ENCODE peak calls at places on chromosomes 6 and 20, in five cellular contexts. B is stimulated activated CD4-positive, alpha-beta T cell treated with anti-CD3 and anti-CD28 coated beads, Interleukin-2, amount 100 ng/mL, for 48 hours; R is EH; P is naive thymus-derived CD8-positive, alpha-beta T cell; U is GM12865. F is an unnamed sample.

GRCh38 chr6:45611502-45611901 is 233.8 kb upstream of the SUPT3H start:
- DNase-seq in B (no peak), R (no peak), P (no peak), U (no peak), F (no peak)

GRCh38 chr6:22774129-22774528 is 204.8 kb downstream of the HDGFL1 start:
- DNase-seq in P (no peak), B (no peak), R (no peak), U (no peak), F (no peak)

GRCh38 chr6:147159536-147160374 is 44.5 kb upstream of the STXBP5 start:
- DNase-seq in R (no peak), B (no peak), P (no peak), U (no peak), F (peak; percentile 44)

GRCh38 chr6:167564416-167565250 is 239.7 kb downstream of the TTLL2 start:
- DNase-seq in R (no peak), U (no peak), B (no peak), P (no peak), F (no peak)

GRCh38 chr6:34602318-34603111 is 46.4 kb upstream of the SPDEF start:
- DNase-seq in P (no peak), U (no peak), R (no peak), B (no peak), F (no peak)

GRCh38 chr6:169292340-169293124 is 38.9 kb upstream of the THBS2 start:
- DNase-seq in U (no peak), B (no peak), P (no peak), R (peak; percentile 97), F (peak; percentile 94)

GRCh38 chr6:3835055-3835731 is 14.0 kb upstream of the FAM50B start:
- DNase-seq in R (no peak), U (no peak), P (no peak), B (no peak), F (no peak)

GRCh38 chr20:3101737-3102574 is 17.4 kb upstream of the AVP start:
- DNase-seq in P (peak; percentile 37), R (no peak), U (peak; percentile 57), B (peak; percentile 50), F (peak; percentile 48)

GRCh38 chr6:6730831-6731230 is 142.3 kb downstream of the LY86 start:
- DNase-seq in R (peak; percentile 86), P (no peak), U (no peak), B (no peak), F (no peak)

GRCh38 chr6:140744648-140745320 is 1370.3 kb upstream of the CITED2 start:
- DNase-seq in P (no peak), R (peak; percentile 76), B (no peak), U (peak; percentile 64), F (peak; percentile 28)

GRCh38 chr20:47574616-47575401 is 73.1 kb downstream of the NCOA3 start:
- DNase-seq in R (peak; percentile 41), U (peak; percentile 51), P (no peak), B (no peak), F (peak; percentile 32)

GRCh38 chr20:19073584-19074198 is 138.8 kb upstream of the SLC24A3 start:
- DNase-seq in U (peak; percentile 35), B (no peak), R (peak; percentile 11), P (no peak), F (peak; percentile 52)